ENCODE peak calls at places on chromosomes 12 and 14, in nine cellular contexts. One of them, this sample, is unnamed.

GRCh38 chr12:117832459-117833457 is 136.0 kb downstream of the KSR2 start:
- DNase-seq in AG09319: no peak
- DNase-seq in GM04504: no peak
- DNase-seq in NCI-H526 treated with DMSO at 0.1 percent for 48 hours: no peak
- DNase-seq in amniotic stem cell: no peak
- DNase-seq in SW 1271: no peak
- DNase-seq in gastrocnemius medialis: no peak
- DNase-seq in brain microvascular endothelial cell: no peak
- DNase-seq in body of pancreas: no peak
- DNase-seq in this sample: no peak

GRCh38 chr14:54975856-54976255 is 51.0 kb downstream of the WDHD1 start:
- DNase-seq in GM04504: no peak
- DNase-seq in SW 1271: no peak
- DNase-seq in amniotic stem cell: no peak
- DNase-seq in gastrocnemius medialis: no peak
- DNase-seq in AG09319: no peak
- DNase-seq in body of pancreas: no peak
- DNase-seq in NCI-H526 treated with DMSO at 0.1 percent for 48 hours: no peak
- DNase-seq in brain microvascular endothelial cell: peak; percentile 11
- DNase-seq in this sample: no peak

GRCh38 chr14:27366596-27366995 is 768.8 kb upstream of the NOVA1 start:
- DNase-seq in gastrocnemius medialis: no peak
- DNase-seq in NCI-H526 treated with DMSO at 0.1 percent for 48 hours: no peak
- DNase-seq in AG09319: no peak
- DNase-seq in amniotic stem cell: no peak
- DNase-seq in body of pancreas: no peak
- DNase-seq in GM04504: no peak
- DNase-seq in brain microvascular endothelial cell: no peak
- DNase-seq in SW 1271: no peak
- DNase-seq in this sample: no peak

GRCh38 chr12:116640320-116640719 is 81.1 kb downstream of the MAP1LC3B2 start:
- DNase-seq in SW 1271: no peak
- DNase-seq in gastrocnemius medialis: no peak
- DNase-seq in body of pancreas: no peak
- DNase-seq in brain microvascular endothelial cell: no peak
- DNase-seq in GM04504: no peak
- DNase-seq in amniotic stem cell: no peak
- DNase-seq in NCI-H526 treated with DMSO at 0.1 percent for 48 hours: no peak
- DNase-seq in AG09319: no peak
- DNase-seq in this sample: no peak

GRCh38 chr12:88993655-88994054 is 358.6 kb downstream of the DUSP6 start:
- DNase-seq in gastrocnemius medialis: no peak
- DNase-seq in brain microvascular endothelial cell: peak; percentile 24
- DNase-seq in AG09319: peak; percentile 45
- DNase-seq in GM04504: peak; percentile 40
- DNase-seq in amniotic stem cell: peak; percentile 44
- DNase-seq in body of pancreas: no peak
- DNase-seq in NCI-H526 treated with DMSO at 0.1 percent for 48 hours: peak; percentile 56
- DNase-seq in SW 1271: no peak
- DNase-seq in this sample: no peak

GRCh38 chr14:58426819-58427288 is 477 bp downstream of the TIMM9 start:
- DNase-seq in AG09319: peak; percentile 22
- DNase-seq in SW 1271: peak; percentile 47
- DNase-seq in body of pancreas: peak; percentile 60
- DNase-seq in NCI-H526 treated with DMSO at 0.1 percent for 48 hours: peak; percentile 77
- DNase-seq in gastrocnemius medialis: peak; percentile 30
- DNase-seq in brain microvascular endothelial cell: peak; percentile 47
- DNase-seq in amniotic stem cell: no peak
- DNase-seq in GM04504: peak; percentile 31
- DNase-seq in this sample: peak; percentile 64

GRCh38 chr12:102343361-102344121 is 136.8 kb downstream of the IGF1 start:
- DNase-seq in GM04504: no peak
- DNase-seq in AG09319: no peak
- DNase-seq in brain microvascular endothelial cell: peak; percentile 12
- DNase-seq in body of pancreas: no peak
- DNase-seq in SW 1271: no peak
- DNase-seq in NCI-H526 treated with DMSO at 0.1 percent for 48 hours: no peak
- DNase-seq in amniotic stem cell: no peak
- DNase-seq in gastrocnemius medialis: no peak
- DNase-seq in this sample: no peak

GRCh38 chr12:104859144-104859543 is 98.9 kb downstream of the SLC41A2 start:
- DNase-seq in SW 1271: no peak
- DNase-seq in brain microvascular endothelial cell: no peak
- DNase-seq in amniotic stem cell: no peak
- DNase-seq in gastrocnemius medialis: no peak
- DNase-seq in GM04504: no peak
- DNase-seq in NCI-H526 treated with DMSO at 0.1 percent for 48 hours: no peak
- DNase-seq in AG09319: no peak
- DNase-seq in body of pancreas: no peak
- DNase-seq in this sample: no peak

GRCh38 chr14:106039400-106039799 is 513.0 kb downstream of the TMEM121 start:
- DNase-seq in AG09319: no peak
- DNase-seq in gastrocnemius medialis: no peak
- DNase-seq in amniotic stem cell: no peak
- DNase-seq in body of pancreas: peak; percentile 20
- DNase-seq in SW 1271: no peak
- DNase-seq in brain microvascular endothelial cell: no peak
- DNase-seq in GM04504: no peak
- DNase-seq in NCI-H526 treated with DMSO at 0.1 percent for 48 hours: peak; percentile 72
- DNase-seq in this sample: no peak

GRCh38 chr14:63523735-63524408 is 19.3 kb downstream of the PPP2R5E start:
- DNase-seq in body of pancreas: no peak
- DNase-seq in brain microvascular endothelial cell: no peak
- DNase-seq in NCI-H526 treated with DMSO at 0.1 percent for 48 hours: no peak
- DNase-seq in gastrocnemius medialis: no peak
- DNase-seq in SW 1271: no peak
- DNase-seq in AG09319: no peak
- DNase-seq in GM04504: no peak
- DNase-seq in amniotic stem cell: no peak
- DNase-seq in this sample: no peak

GRCh38 chr12:54601841-54602240 is 13.4 kb upstream of the PPP1R1A start:
- DNase-seq in NCI-H526 treated with DMSO at 0.1 percent for 48 hours: no peak
- DNase-seq in brain microvascular endothelial cell: no peak
- DNase-seq in AG09319: no peak
- DNase-seq in amniotic stem cell: no peak
- DNase-seq in body of pancreas: no peak
- DNase-seq in GM04504: no peak
- DNase-seq in gastrocnemius medialis: no peak
- DNase-seq in SW 1271: no peak
- DNase-seq in this sample: no peak